ENCODE peak calls at places on chromosomes 4 and X, in six cellular contexts. B, R, L, O, M and T are unnamed samples.

GRCh38 chr4:25859429-25860148 is 3.2 kb downstream of the SEL1L3 start:
- DNase-seq in B (no peak), R (no peak), L (no peak), O (no peak), M (peak), T (peak)

GRCh38 chr4:152950402-152951274 is 14.5 kb downstream of the FHDC1 start:
- DNase-seq in B (no peak), R (no peak), L (no peak), O (no peak), M (no peak), T (no peak)

GRCh38 chr4:11537846-11538245 is 109.2 kb upstream of the HS3ST1 start:
- DNase-seq in B (no peak), R (no peak), L (no peak), O (no peak), M (peak), T (no peak)

GRCh38 chr4:110609044-110609750 is 13.7 kb downstream of the PITX2 start:
- DNase-seq in B (no peak), R (no peak), L (no peak), O (peak), M (no peak), T (no peak)

GRCh38 chr4:3250438-3250955 is 1.5 kb downstream of the MSANTD1 start:
- DNase-seq in B (no peak), R (no peak), L (peak), O (no peak), M (no peak), T (no peak)

GRCh38 chr4:103046416-103047290 is 27.1 kb upstream of the SLC9B1 start:
- DNase-seq in B (peak), R (peak), L (no peak), O (peak), M (peak), T (no peak)

GRCh38 chr4:13963601-13964000 is 336.1 kb upstream of the BOD1L1 start:
- DNase-seq in B (no peak), R (no peak), L (no peak), O (no peak), M (no peak), T (no peak)

GRCh38 chr4:139809207-139810157 is 143.9 kb downstream of the MGST2 start:
- DNase-seq in B (no peak), R (no peak), L (no peak), O (no peak), M (no peak), T (no peak)

GRCh38 chrX:65985922-65986588 is 53.8 kb downstream of the VSIG4 start:
- DNase-seq in B (peak), R (peak), L (no peak), O (peak), M (peak), T (no peak)

GRCh38 chr4:89708903-89709361 is 128.0 kb downstream of the SNCA start:
- DNase-seq in B (no peak), R (no peak), L (no peak), O (no peak), M (no peak), T (no peak)

GRCh38 chrX:110852180-110852579 is 56.6 kb upstream of the CHRDL1 start:
- DNase-seq in B (no peak), R (no peak), L (no peak), O (no peak), M (peak), T (peak)

GRCh38 chrX:25858273-25858880 is 279.8 kb upstream of the MAGEB18 start:
- DNase-seq in B (no peak), R (no peak), L (no peak), O (no peak), M (no peak), T (no peak)

GRCh38 chrX:55624403-55624802 is 1.2 kb downstream of the FOXR2 start:
- DNase-seq in B (no peak), R (no peak), L (no peak), O (no peak), M (no peak), T (no peak)

GRCh38 chr4:16256343-16256742 is 30.1 kb upstream of the TAPT1 start:
- DNase-seq in B (no peak), R (no peak), L (no peak), O (no peak), M (no peak), T (no peak)

GRCh38 chr4:184664445-184665210 is 15.1 kb downstream of the PRIMPOL start:
- DNase-seq in B (no peak), R (no peak), L (no peak), O (no peak), M (no peak), T (no peak)

GRCh38 chrX:154013614-154014360 is 5.9 kb downstream of the IRAK1 start:
- DNase-seq in B (peak), R (no peak), L (no peak), O (peak), M (peak), T (peak)

GRCh38 chrX:103630171-103630511 is 1.4 kb downstream of the TCEAL1 start:
- DNase-seq in B (no peak), R (no peak), L (no peak), O (no peak), M (no peak), T (no peak)
- TF ChIP-seq CTCF in B (no peak), R (no peak), L (no peak), O (peak), M (no peak), T (no peak)

GRCh38 chr4:41530741-41531140 is 7.2 kb upstream of the LIMCH1 start:
- DNase-seq in B (no peak), R (no peak), L (no peak), O (peak), M (no peak), T (no peak)
- TF ChIP-seq CTCF in B (no peak), R (no peak), L (no peak), O (no peak), M (no peak), T (no peak)

DNA sequence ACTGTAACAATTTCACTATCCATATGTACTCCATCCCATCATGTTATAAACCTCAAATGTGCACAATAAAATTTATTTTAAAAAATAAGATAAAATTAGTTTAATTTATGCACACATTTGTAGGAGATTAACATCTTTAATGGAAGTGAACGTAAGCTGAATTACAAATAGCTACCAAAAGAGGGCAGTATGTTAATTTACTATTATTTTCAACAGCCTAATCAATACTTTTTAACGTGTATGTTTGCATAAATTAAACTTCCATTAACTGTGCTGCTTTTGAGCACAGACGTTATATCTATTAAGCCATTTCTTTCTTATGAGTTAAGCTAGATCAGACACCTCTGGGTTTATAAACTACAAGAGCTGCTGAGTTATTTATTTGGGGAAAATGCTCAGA is 56.5 kb upstream of the PHKA2 start:
- DNase-seq in B (no peak), R (no peak), L (no peak), O (no peak), M (peak), T (no peak)
- TF ChIP-seq CTCF in B (peak), R (no peak), L (peak), O (peak), M (no peak), T (no peak)

GRCh38 chr4:27861381-27861787 is 1000.7 kb downstream of the STIM2 start:
- DNase-seq in B (peak), R (no peak), L (no peak), O (peak), M (peak), T (no peak)
- TF ChIP-seq CTCF in B (peak), R (no peak), L (peak), O (peak), M (peak), T (no peak)

GRCh38 chr4:105473340-105474109 is at the start of gene PPA2:
- DNase-seq in B (peak), R (peak), L (peak), O (peak), M (peak), T (peak)
- TF ChIP-seq CTCF in B (no peak), R (peak), L (no peak), O (no peak), M (no peak), T (no peak)

GRCh38 chrX:43940811-43941210 is 32.4 kb downstream of the NDP start:
- DNase-seq in B (peak), R (no peak), L (no peak), O (no peak), M (no peak), T (no peak)

DNA sequence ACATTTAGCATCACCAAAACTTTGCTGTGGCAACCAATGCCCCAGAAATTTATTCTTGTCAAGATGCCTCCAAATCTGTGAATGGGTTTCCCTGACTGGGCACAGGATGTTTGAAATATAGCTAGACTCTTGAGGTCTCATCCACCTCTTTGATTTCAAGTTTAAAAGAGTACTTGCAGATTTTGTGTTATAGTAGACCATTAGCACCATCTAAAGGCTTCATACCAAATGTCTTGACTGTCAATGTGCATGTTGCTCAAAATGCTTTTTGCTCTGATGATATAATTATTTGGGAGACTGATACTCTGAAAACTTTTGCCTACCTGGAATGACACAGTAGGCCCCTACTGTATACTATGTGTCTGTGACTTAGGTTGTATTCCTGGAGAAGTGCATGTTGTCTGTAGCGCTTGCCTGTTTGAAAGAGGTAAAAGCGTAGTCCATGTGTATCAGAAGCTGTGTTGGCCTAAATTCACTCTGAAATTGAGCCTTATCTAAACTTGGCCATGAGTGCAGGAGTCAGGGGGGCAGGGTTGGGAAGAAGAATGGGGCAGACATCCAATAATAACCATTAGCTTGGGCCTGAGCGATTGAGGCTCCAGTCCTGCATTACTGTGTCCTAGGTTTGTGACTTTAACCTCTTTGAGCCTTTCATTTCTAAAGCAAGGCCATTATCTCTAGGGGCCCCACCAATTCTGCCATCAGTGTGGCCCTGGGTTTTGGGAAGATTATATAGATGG is 33.8 kb downstream of the NDP start:
- DNase-seq in B (no peak), R (no peak), L (no peak), O (no peak), M (no peak), T (no peak)
- TF ChIP-seq CTCF in B (no peak), R (no peak), L (peak), O (no peak), M (no peak), T (no peak)

GRCh38 chr4:141134586-141134985 is 1.3 kb upstream of the RNF150 start:
- DNase-seq in B (no peak), R (no peak), L (no peak), O (no peak), M (no peak), T (no peak)
- TF ChIP-seq CTCF in B (no peak), R (no peak), L (peak), O (no peak), M (no peak), T (no peak)

DNA sequence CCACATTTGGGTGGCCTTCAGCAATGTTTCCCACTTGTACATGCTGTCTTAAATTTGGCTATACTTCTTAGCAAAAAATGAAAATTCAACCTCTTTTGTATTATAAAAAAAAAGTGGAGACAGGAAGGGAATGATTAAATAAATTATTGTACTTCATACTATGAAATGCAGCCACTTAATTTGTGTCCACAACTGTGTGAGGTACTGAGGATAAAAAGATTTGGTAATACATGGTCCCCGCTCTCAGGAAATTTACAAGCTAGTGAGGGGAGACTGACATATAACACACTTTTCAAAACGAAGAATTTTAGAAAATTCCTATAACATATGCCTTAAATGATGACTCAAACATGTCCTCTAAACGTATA is 105.0 kb downstream of the HNRNPD start:
- DNase-seq in B (no peak), R (no peak), L (no peak), O (no peak), M (no peak), T (no peak)
- TF ChIP-seq CTCF in B (no peak), R (no peak), L (no peak), O (peak), M (no peak), T (no peak)